ENCODE peak calls at places on chromosomes 11 and 22, in four cellular contexts. Z is CD4-positive, CD25-positive, alpha-beta regulatory T cell; F is heart right ventricle; H is tibial artery. T is an unnamed sample.

GRCh38 chr11:106061936-106062591 is 15.1 kb downstream of the KBTBD3 start:
- DNase-seq in H (no peak), F (no peak), Z (no peak), T (no peak)

GRCh38 chr11:120401506-120401905 is 65.3 kb downstream of the ARHGEF12 start:
- DNase-seq in Z (no peak), H (no peak), F (no peak), T (no peak)

GRCh38 chr11:120564573-120565301 is 53.2 kb downstream of the GRIK4 start:
- DNase-seq in Z (no peak), F (peak), H (no peak), T (no peak)

GRCh38 chr11:9120659-9121350 is 29.4 kb upstream of the SCUBE2 start:
- DNase-seq in H (no peak), Z (no peak), F (no peak), T (no peak)

GRCh38 chr22:19757985-19758895 is 2.3 kb upstream of the TBX1 start:
- DNase-seq in F (no peak), H (no peak), Z (no peak), T (no peak)

GRCh38 chr11:82267186-82267585 is 466.5 kb downstream of the FAM181B start:
- DNase-seq in Z (no peak), H (no peak), F (no peak), T (no peak)

GRCh38 chr11:1744879-1745700 is 5.3 kb downstream of the IFITM10 start:
- DNase-seq in H (no peak), Z (no peak), F (no peak), T (no peak)

GRCh38 chr11:78419327-78419726 is 1.7 kb upstream of the GAB2 start:
- DNase-seq in H (peak), Z (no peak), F (peak), T (no peak)

GRCh38 chr22:24181996-24182560 is 791 bp downstream of the SUSD2 start:
- DNase-seq in H (no peak), Z (no peak), F (no peak), T (no peak)

GRCh38 chr11:110763249-110764011 is 51.2 kb upstream of the ARHGAP20 start:
- DNase-seq in H (no peak), F (no peak), Z (no peak), T (no peak)

GRCh38 chr11:70916321-70916720 is 336.1 kb downstream of the SHANK2 start:
- DNase-seq in F (no peak), Z (no peak), H (no peak), T (no peak)

GRCh38 chr11:10520562-10520961 is 20.4 kb downstream of the RNF141 start:
- DNase-seq in F (no peak), Z (no peak), H (no peak), T (no peak)

GRCh38 chr11:59106363-59107336 is at the start of gene FAM111B:
- DNase-seq in F (peak), H (peak), Z (peak), T (peak)

GRCh38 chr22:32992821-32993220 is 65.4 kb downstream of the SYN3 start:
- DNase-seq in H (no peak), Z (no peak), F (no peak), T (no peak)

GRCh38 chr11:71309181-71309580 is 56.8 kb upstream of the SHANK2 start:
- DNase-seq in Z (no peak), F (no peak), H (no peak), T (no peak)

GRCh38 chr11:27216268-27217149 is 146.5 kb downstream of the CCDC34 start:
- DNase-seq in Z (no peak), F (peak), H (no peak), T (no peak)

GRCh38 chr22:44599084-44599483 is 101.1 kb upstream of the RTL6 start:
- DNase-seq in H (no peak), Z (no peak), F (no peak), T (no peak)

GRCh38 chr22:30694171-30694637 is 470 bp upstream of the OSBP2 start:
- DNase-seq in Z (peak), F (peak), H (no peak), T (peak)

GRCh38 chr11:46520971-46521745 is 72.7 kb downstream of the AMBRA1 start:
- DNase-seq in Z (no peak), H (no peak), F (no peak), T (no peak)

GRCh38 chr11:5123802-5124521 is 14.2 kb downstream of the OR52A5 start:
- DNase-seq in F (peak), Z (peak), H (peak), T (no peak)

GRCh38 chr11:108805030-108805429 is 140.2 kb downstream of the DDX10 start:
- DNase-seq in F (no peak), Z (no peak), H (no peak), T (no peak)

GRCh38 chr11:75872887-75873416 is 57.9 kb downstream of the UVRAG start:
- DNase-seq in Z (no peak), F (no peak), H (no peak), T (no peak)

GRCh38 chr22:20565761-20566160 is 58.4 kb downstream of the MED15 start:
- DNase-seq in H (no peak), Z (no peak), F (no peak), T (no peak)

GRCh38 chr11:9573775-9574555 is 495 bp downstream of the WEE1 start:
- DNase-seq in H (peak), F (peak), Z (peak), T (no peak)

GRCh38 chr11:70471254-70471653 is 72.9 kb downstream of the CTTN start:
- DNase-seq in H (no peak), F (no peak), Z (peak), T (no peak)

GRCh38 chr22:37860796-37861421 is 11.7 kb downstream of the EIF3L start:
- DNase-seq in Z (no peak), F (no peak), H (no peak), T (no peak)

GRCh38 chr11:65786786-65787636 is at the start of gene OVOL1:
- DNase-seq in F (no peak), H (no peak), Z (no peak), T (no peak)

GRCh38 chr11:10743354-10744035 is 7.6 kb upstream of the CTR9 start:
- DNase-seq in Z (peak), H (no peak), F (no peak), T (no peak)

GRCh38 chr11:101126551-101127347 is 2.9 kb downstream of the PGR start:
- DNase-seq in Z (no peak), H (peak), F (peak), T (no peak)

GRCh38 chr11:38751421-38751820 is 2153.4 kb upstream of the RAG2 start:
- DNase-seq in H (no peak), F (no peak), Z (no peak), T (no peak)

GRCh38 chr22:29917052-29917902 is 34.3 kb downstream of the MTMR3 start:
- DNase-seq in F (no peak), Z (no peak), H (peak), T (no peak)

GRCh38 chr22:26134654-26135330 is 34.5 kb upstream of the SEZ6L start:
- DNase-seq in F (no peak), Z (peak), H (no peak), T (no peak)